ENCODE peak calls at places on chromosomes 2 and 18, in five cellular contexts. N is IMR-90, B is neuronal stem cell, X is mesendoderm, E is H1. I is an unnamed sample.

GRCh38 chr18:51196116-51196810 is 1.2 kb downstream of the MEX3C start:
- DNase-seq in N (peak), B (peak), X (no peak), E (no peak), I (no peak)

GRCh38 chr2:156329031-156329921 is 3.2 kb downstream of the NR4A2 start:
- DNase-seq in N (no peak), B (peak), X (peak), E (peak), I (peak)

GRCh38 chr18:36388310-36388709 is 90.8 kb downstream of the FHOD3 start:
- DNase-seq in N (no peak), B (no peak), X (no peak), E (no peak), I (no peak)

GRCh38 chr2:240248981-240249422 is 108.5 kb upstream of the OTOS start:
- DNase-seq in N (no peak), B (no peak), X (no peak), E (no peak), I (peak)

GRCh38 chr2:138090330-138090729 is 126.1 kb downstream of the HNMT start:
- DNase-seq in N (peak), B (no peak), X (peak), E (no peak), I (no peak)

GRCh38 chr2:12048551-12048950 is 302.1 kb downstream of the LPIN1 start:
- DNase-seq in N (no peak), B (no peak), X (peak), E (peak), I (peak)

GRCh38 chr2:42342061-42342794 is 18.8 kb downstream of the COX7A2L start:
- DNase-seq in N (peak), B (no peak), X (peak), E (no peak), I (peak)

GRCh38 chr2:27707462-27708256 is 44.0 kb downstream of the SLC4A1AP start:
- DNase-seq in N (no peak), B (no peak), X (no peak), E (peak), I (no peak)

GRCh38 chr2:40364143-40364903 is 87.6 kb downstream of the SLC8A1 start:
- DNase-seq in N (peak), B (no peak), X (no peak), E (no peak), I (no peak)

GRCh38 chr2:36088716-36089328 is 266.8 kb upstream of the CRIM1 start:
- DNase-seq in N (no peak), B (no peak), X (peak), E (no peak), I (peak)

GRCh38 chr2:120765911-120766757 is 30.5 kb downstream of the GLI2 start:
- DNase-seq in N (peak), B (no peak), X (peak), E (no peak), I (peak)

GRCh38 chr2:27133905-27134780 is at the start of gene PREB:
- DNase-seq in N (peak), B (peak), X (peak), E (peak), I (peak)

GRCh38 chr2:10191554-10191953 is 69.0 kb downstream of the RRM2 start:
- DNase-seq in N (no peak), B (no peak), X (no peak), E (no peak), I (no peak)

GRCh38 chr2:37890893-37891495 is 34.1 kb upstream of the RMDN2 start:
- DNase-seq in N (peak), B (peak), X (peak), E (peak), I (peak)

GRCh38 chr18:80198994-80199748 is 48.1 kb downstream of the PARD6G start:
- DNase-seq in N (no peak), B (no peak), X (no peak), E (peak), I (no peak)

GRCh38 chr18:36756262-36756661 is 72.5 kb downstream of the TPGS2 start:
- DNase-seq in N (peak), B (no peak), X (no peak), E (no peak), I (no peak)

GRCh38 chr2:29196792-29197788 is 81.9 kb downstream of the CLIP4 start:
- DNase-seq in N (peak), B (peak), X (peak), E (peak), I (peak)

GRCh38 chr18:9380571-9381390 is 46.2 kb downstream of the TWSG1 start:
- DNase-seq in N (peak), B (no peak), X (no peak), E (no peak), I (no peak)

GRCh38 chr2:40165503-40165867 is 286.4 kb downstream of the SLC8A1 start:
- DNase-seq in N (peak), B (no peak), X (no peak), E (no peak), I (no peak)

GRCh38 chr2:106104332-106105062 is 89.6 kb downstream of the UXS1 start:
- DNase-seq in N (peak), B (peak), X (peak), E (peak), I (peak)

GRCh38 chr2:26685943-26686839 is 6.3 kb upstream of the KCNK3 start:
- DNase-seq in N (no peak), B (no peak), X (peak), E (no peak), I (no peak)

GRCh38 chr2:54652540-54652939 is 70.9 kb upstream of the EML6 start:
- DNase-seq in N (peak), B (no peak), X (no peak), E (no peak), I (no peak)

GRCh38 chr2:136207030-136207623 is 89.2 kb upstream of the CXCR4 start:
- DNase-seq in N (no peak), B (no peak), X (no peak), E (no peak), I (no peak)

GRCh38 chr18:75517286-75517685 is 89.8 kb upstream of the SMIM21 start:
- DNase-seq in N (no peak), B (no peak), X (no peak), E (no peak), I (no peak)

GRCh38 chr2:137333386-137333972 is 568.1 kb downstream of the THSD7B start:
- DNase-seq in N (no peak), B (no peak), X (no peak), E (no peak), I (no peak)

GRCh38 chr2:169038338-169038757 is 7.2 kb upstream of the ABCB11 start:
- DNase-seq in N (no peak), B (no peak), X (peak), E (no peak), I (no peak)

GRCh38 chr2:6864938-6865345 is 765 bp downstream of the CMPK2 start:
- DNase-seq in N (no peak), B (no peak), X (peak), E (peak), I (peak)

GRCh38 chr18:46174317-46175039 is 70.3 kb downstream of the HAUS1 start:
- DNase-seq in N (peak), B (peak), X (peak), E (peak), I (peak)

GRCh38 chr2:11004206-11004605 is 92.5 kb downstream of the KCNF1 start:
- DNase-seq in N (peak), B (no peak), X (peak), E (no peak), I (no peak)

GRCh38 chr2:103005386-103005785 is 243.6 kb downstream of the TMEM182 start:
- DNase-seq in N (no peak), B (no peak), X (no peak), E (no peak), I (no peak)

GRCh38 chr2:216034065-216034464 is 20.7 kb upstream of the MREG start:
- DNase-seq in N (peak), B (peak), X (peak), E (peak), I (peak)

GRCh38 chr2:202186641-202187202 is 51.7 kb downstream of the SUMO1 start:
- DNase-seq in N (peak), B (no peak), X (no peak), E (peak), I (no peak)

GRCh38 chr18:67260841-67261240 is 255.7 kb downstream of the DSEL start:
- DNase-seq in N (peak), B (no peak), X (no peak), E (no peak), I (no peak)

GRCh38 chr18:47987456-47987735 is 56.9 kb upstream of the SMAD2 start:
- DNase-seq in N (no peak), B (no peak), X (no peak), E (no peak), I (no peak)
- H3K4me2 ChIP-seq in N (no peak), B (no peak), X (no peak), E (no peak), I (no peak)

GRCh38 chr2:58227171-58227917 is 13.8 kb downstream of the FANCL start:
- DNase-seq in N (no peak), B (no peak), X (no peak), E (no peak), I (no peak)
- H2BK15ac ChIP-seq in N (no peak), B (no peak), X (no peak), E (no peak), I (no peak)

DNA sequence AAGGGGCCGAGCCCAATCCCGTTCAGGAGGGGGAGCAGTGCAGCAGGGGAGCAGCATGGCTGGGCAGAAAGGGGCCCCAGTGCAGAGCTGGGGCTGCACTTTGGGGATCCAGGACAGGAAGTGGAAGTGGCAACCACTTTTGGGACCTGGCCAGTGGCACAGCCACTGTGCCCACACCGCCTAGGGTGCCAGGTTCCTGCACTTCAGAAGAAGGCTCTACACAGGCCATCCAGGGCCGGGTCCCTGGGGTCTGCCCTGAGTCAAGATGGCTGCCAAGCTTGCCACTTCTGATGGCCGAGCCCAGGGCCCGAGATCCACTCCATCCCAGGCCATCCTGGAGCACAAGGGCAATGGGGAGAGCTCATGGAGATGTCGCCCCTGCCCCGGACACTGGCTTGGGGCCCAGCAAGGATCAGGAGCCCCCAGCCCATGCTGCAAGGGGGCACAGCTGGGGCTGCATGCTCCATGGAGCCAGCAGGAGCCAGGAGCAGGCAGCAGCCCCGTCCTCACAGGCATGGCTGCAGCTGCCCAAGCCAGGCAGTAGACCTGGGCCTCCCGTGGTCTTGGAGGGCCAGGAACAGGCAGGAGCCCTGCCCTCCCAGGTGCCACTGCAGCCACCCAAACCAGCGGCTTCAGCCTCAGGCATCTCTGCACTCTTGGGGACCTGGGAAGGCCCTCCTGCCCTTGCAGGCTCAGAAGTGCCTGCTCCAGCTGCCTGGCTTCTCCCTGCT is 35.0 kb upstream of the ID2 start:
- DNase-seq in N (no peak), B (no peak), X (no peak), E (no peak), I (no peak)
- H4K8ac ChIP-seq in N (no peak), B (peak), X (no peak), E (no peak), I (no peak)

GRCh38 chr2:24877646-24878045 is 42.4 kb downstream of the ADCY3 start:
- DNase-seq in N (no peak), B (no peak), X (no peak), E (no peak), I (no peak)

GRCh38 chr2:24881158-24881557 is 38.9 kb downstream of the ADCY3 start:
- DNase-seq in N (no peak), B (no peak), X (no peak), E (no peak), I (no peak)

GRCh38 chr2:24877067-24877466 is 43.0 kb downstream of the ADCY3 start:
- DNase-seq in N (no peak), B (no peak), X (no peak), E (no peak), I (no peak)

GRCh38 chr2:24875901-24876300 is 44.1 kb downstream of the ADCY3 start:
- DNase-seq in N (no peak), B (no peak), X (no peak), E (no peak), I (no peak)

GRCh38 chr2:24878341-24878740 is 41.7 kb downstream of the ADCY3 start:
- DNase-seq in N (no peak), B (no peak), X (no peak), E (no peak), I (no peak)
- H3K4me2 ChIP-seq in N (no peak), B (no peak), X (no peak), E (no peak), I (no peak)

GRCh38 chr2:237414056-237414661 is at the start of gene COL6A3:
- DNase-seq in N (peak), B (no peak), X (no peak), E (no peak), I (no peak)

GRCh38 chr2:237411683-237412349 is 2.1 kb downstream of the COL6A3 start:
- DNase-seq in N (peak), B (no peak), X (no peak), E (no peak), I (no peak)

GRCh38 chr2:237412646-237413292 is 1.2 kb downstream of the COL6A3 start:
- DNase-seq in N (no peak), B (no peak), X (no peak), E (no peak), I (no peak)

GRCh38 chr2:237410949-237411635 is 2.9 kb downstream of the COL6A3 start:
- DNase-seq in N (no peak), B (no peak), X (no peak), E (no peak), I (no peak)

DNA sequence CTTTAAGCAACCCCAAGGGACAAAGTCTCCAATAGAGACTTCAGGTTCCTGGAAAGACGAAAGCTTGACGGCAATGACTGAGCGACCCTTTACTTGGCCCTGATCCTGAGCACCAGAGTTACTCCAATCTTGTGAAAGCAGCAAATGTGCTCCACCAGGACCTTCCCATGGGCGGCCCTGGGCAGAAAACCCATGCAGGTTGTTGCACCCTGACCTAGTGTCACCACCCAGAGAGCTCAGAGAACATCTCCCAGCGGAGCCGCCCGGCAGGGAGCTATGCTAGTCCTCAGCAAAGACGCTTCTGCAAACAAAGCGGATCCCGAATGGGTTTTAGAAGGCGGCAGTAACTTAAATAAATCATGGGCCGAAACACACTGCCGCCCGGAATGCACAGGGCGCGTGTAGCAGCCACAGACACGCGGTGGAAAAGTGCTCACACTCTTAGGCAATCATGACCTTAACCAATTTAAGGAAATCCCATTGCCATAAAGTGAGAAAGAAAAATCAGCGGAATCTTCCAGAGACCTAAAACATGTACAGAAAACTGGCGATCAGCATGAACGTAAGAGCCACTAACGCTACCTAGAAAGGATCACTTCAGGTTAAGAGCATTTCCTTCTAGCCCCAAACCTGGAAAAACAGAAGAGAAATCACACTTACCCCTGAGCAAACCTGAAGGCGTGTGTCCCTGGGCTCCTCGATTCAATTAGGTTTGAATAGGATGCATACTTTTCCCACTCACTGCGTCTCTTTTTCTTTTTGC is 490 bp downstream of the COL6A3 start:
- DNase-seq in N (no peak), B (no peak), X (no peak), E (no peak), I (no peak)
- H2BK15ac ChIP-seq in N (peak), B (no peak), X (no peak), E (no peak), I (no peak)

DNA sequence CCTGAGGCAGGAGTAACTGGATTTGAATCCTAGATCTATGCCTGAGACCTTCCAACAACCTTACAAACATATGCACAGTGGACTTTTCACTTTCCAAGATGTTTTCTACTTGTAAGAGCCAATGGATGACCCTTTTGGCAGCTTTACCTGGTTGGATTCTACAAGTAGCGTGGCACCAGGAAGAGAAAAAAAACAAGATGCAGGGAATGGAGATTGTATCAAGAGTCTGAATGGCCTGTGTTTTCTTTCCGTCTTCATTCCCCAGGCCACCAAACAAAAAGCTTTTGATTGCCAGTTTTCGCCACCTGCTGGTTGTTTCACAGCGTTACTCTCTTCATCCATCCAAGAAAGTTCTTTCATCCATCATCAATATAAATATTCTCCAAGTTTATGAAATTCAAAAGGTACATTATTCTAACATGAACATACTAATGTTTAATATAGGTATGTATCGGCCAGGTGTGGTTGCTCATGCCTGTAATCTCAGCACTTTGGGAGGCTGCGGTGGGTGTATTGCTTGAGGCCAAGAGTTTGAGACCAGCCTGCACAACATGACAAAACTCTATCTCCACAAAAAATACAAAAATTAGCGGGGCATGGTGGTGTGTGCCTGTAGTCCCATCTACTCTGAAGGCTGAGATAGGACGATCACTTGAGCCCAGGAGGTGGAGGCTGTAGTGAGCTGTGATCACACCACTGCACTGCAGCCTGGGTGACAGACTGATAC is 3.5 kb upstream of the BCL2 start:
- DNase-seq in N (peak), B (no peak), X (peak), E (no peak), I (peak)
- H4K8ac ChIP-seq in N (no peak), B (no peak), X (no peak), E (no peak), I (no peak)

GRCh38 chr2:78546843-78547242 is 478.7 kb upstream of the REG3G start:
- DNase-seq in N (no peak), B (no peak), X (no peak), E (no peak), I (no peak)
- H3K4me2 ChIP-seq in N (no peak), B (no peak), X (no peak), E (no peak), I (no peak)

DNA sequence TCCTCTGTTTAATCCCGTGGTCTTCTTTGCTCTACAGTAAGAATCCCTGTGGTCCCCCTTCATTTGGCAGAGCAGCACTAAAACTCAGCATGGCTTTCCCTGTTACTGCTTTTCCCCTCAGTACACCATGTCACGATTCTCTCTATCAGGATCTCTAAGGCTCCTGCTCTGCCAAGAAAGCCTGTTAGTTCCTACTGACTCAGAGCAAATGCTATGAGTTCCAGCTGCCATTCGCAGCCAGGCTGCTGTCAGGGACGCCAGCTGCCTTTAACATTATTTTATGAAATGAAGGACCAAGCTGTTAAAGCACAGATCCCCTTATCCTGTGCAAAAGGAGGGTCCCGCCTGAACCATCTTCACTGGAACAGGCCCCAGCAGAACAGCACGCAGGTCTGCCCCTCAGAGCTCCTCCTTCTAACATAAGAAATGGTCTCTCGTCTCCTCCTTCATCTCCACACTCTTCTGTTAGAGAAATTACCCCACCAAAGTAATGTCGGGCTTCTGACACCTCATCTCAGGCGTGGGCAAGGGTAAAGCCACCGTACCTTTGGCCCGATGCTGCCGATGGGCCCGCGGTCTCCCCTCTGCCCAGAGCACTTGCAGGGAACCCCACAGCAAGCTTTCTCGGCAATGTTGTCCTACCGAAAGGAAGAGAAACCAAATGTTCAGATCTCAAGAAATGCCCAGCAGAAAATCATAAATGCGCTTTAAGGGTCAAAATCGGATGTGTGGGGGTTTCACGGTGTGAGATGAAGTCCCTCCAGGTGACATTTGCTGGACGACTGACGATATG is 52.6 kb downstream of the COL6A3 start:
- DNase-seq in N (peak), B (no peak), X (no peak), E (no peak), I (no peak)
- H2BK15ac ChIP-seq in N (peak), B (no peak), X (no peak), E (no peak), I (no peak)